ENCODE peak calls at places on chromosomes 2 and 18, in five cellular contexts. A is small intestine, K is mesendoderm, N is A549, P is thoracic aorta. C is an unnamed sample.
A peak's percentile ranks its signal among the peaks of the same experiment; 100 is the strongest.

GRCh38 chr18:48942554-48943261 is 8.1 kb downstream of the SMAD7 start:
- DNase-seq in A (peak; percentile 87), K (peak; percentile 81), N (peak; percentile 94), P (no peak), C (no peak)

GRCh38 chr2:39738941-39739340 is 40.1 kb downstream of the THUMPD2 start:
- DNase-seq in A (no peak), K (no peak), N (no peak), P (no peak), C (no peak)

GRCh38 chr18:66510357-66511027 is 93.4 kb downstream of the CDH19 start:
- DNase-seq in A (no peak), K (no peak), N (no peak), P (no peak), C (no peak)

GRCh38 chr2:238278626-238279323 is 9.6 kb downstream of the PER2 start:
- DNase-seq in A (no peak), K (no peak), N (no peak), P (no peak), C (no peak)

GRCh38 chr2:109247340-109247739 is 118.3 kb downstream of the SH3RF3 start:
- DNase-seq in A (peak; percentile 32), K (no peak), N (no peak), P (no peak), C (no peak)

GRCh38 chr18:49880656-49881055 is 67.3 kb upstream of the ACAA2 start:
- DNase-seq in A (no peak), K (no peak), N (no peak), P (no peak), C (no peak)

GRCh38 chr2:98461650-98462049 is 17.0 kb downstream of the INPP4A start:
- DNase-seq in A (no peak), K (no peak), N (no peak), P (no peak), C (peak; percentile 57)

GRCh38 chr2:121625953-121626352 is 23.3 kb downstream of the CLASP1 start:
- DNase-seq in A (no peak), K (no peak), N (no peak), P (no peak), C (no peak)

GRCh38 chr2:38603402-38604265 is 906 bp upstream of the HNRNPLL start:
- DNase-seq in A (peak; percentile 82), K (peak; percentile 92), N (peak; percentile 72), P (no peak), C (peak; percentile 78)

GRCh38 chr18:62991959-62992358 is 276.6 kb downstream of the PHLPP1 start:
- DNase-seq in A (no peak), K (no peak), N (no peak), P (no peak), C (no peak)

GRCh38 chr18:62458346-62458745 is 64.5 kb upstream of the ZCCHC2 start:
- DNase-seq in A (no peak), K (no peak), N (no peak), P (no peak), C (no peak)

GRCh38 chr2:219429958-219430586 is 4.6 kb upstream of the SPEG start:
- DNase-seq in A (no peak), K (no peak), N (no peak), P (no peak), C (no peak)

GRCh38 chr18:36934884-36935283 is 106.0 kb downstream of the KIAA1328 start:
- DNase-seq in A (no peak), K (no peak), N (no peak), P (no peak), C (no peak)

GRCh38 chr2:150866431-150866830 is 379.0 kb upstream of the RND3 start:
- DNase-seq in A (no peak), K (no peak), N (no peak), P (no peak), C (no peak)

GRCh38 chr2:113920996-113921395 is 31.1 kb downstream of the ACTR3 start:
- DNase-seq in A (no peak), K (no peak), N (no peak), P (no peak), C (no peak)

GRCh38 chr18:58788470-58788869 is 76.2 kb upstream of the ZNF532 start:
- DNase-seq in A (no peak), K (peak; percentile 60), N (no peak), P (no peak), C (no peak)

GRCh38 chr18:58784601-58785137 is 80.0 kb upstream of the ZNF532 start:
- DNase-seq in A (no peak), K (peak; percentile 81), N (peak; percentile 50), P (peak; percentile 38), C (no peak)

GRCh38 chr18:58787750-58788149 is 76.9 kb upstream of the ZNF532 start:
- DNase-seq in A (no peak), K (peak; percentile 53), N (no peak), P (no peak), C (peak; percentile 32)

GRCh38 chr18:58785870-58786269 is 78.8 kb upstream of the ZNF532 start:
- DNase-seq in A (no peak), K (no peak), N (no peak), P (no peak), C (no peak)

DNA sequence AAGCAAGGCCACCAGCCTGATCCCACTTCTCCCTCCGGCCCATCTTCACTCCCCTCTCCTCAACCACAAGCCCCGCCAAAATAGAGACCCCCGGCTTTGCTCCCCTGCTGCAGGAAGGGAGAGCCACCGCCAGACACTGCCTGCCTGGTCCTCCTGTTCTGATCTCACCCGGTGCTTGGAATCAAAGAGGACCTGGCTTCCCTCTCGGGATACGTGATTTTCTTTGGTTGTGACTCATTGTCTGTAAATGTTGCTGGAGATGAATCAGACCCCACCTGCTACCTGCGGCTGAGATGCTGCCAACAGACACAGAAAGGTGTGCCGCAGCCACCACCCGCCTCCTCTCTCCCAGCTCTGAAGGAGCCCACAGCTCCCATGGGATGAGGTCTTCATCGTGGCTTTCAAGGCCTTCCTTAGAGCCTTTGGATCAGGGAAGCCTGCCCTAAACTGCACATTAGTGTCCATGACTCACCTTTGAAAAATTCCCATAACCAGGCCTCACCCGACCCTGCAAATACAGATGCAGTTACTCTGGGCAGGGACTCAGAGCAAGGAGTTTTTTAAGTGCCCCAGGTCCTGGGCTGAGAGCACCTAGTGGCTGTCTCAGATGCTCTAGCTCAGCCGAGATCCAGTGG is 79.4 kb upstream of the ZNF532 start:
- DNase-seq in A (peak; percentile 7), K (peak; percentile 93), N (peak; percentile 61), P (peak; percentile 12), C (no peak)
- H3K4me3 ChIP-seq in A (no peak overlapping the region), K (no peak overlapping the region), N (no peak overlapping the region), P (no peak overlapping the region), C (no peak overlapping the region)

GRCh38 chr2:240881913-240882312 is 13.3 kb downstream of the AGXT start:
- DNase-seq in A (no peak), K (no peak), N (no peak), P (no peak), C (no peak)
- H3K4me1 ChIP-seq in A (no peaks in the 10 kb centered on the region), K (no peaks in the 10 kb centered on the region), N (no peaks in the 10 kb centered on the region), P (no peaks in the 10 kb centered on the region), C (no peaks in the 10 kb centered on the region)

GRCh38 chr2:1867141-1867540 is 122.8 kb upstream of the PXDN start:
- DNase-seq in A (no peak), K (no peak), N (no peak), P (no peak), C (no peak)

GRCh38 chr2:1864301-1864980 is 120.1 kb upstream of the PXDN start:
- DNase-seq in A (no peak), K (no peak), N (no peak), P (no peak), C (no peak)

GRCh38 chr2:1864981-1865421 is 120.7 kb upstream of the PXDN start:
- DNase-seq in A (no peak), K (no peak), N (no peak), P (no peak), C (no peak)

GRCh38 chr2:1865716-1866234 is 121.5 kb upstream of the PXDN start:
- DNase-seq in A (no peak), K (no peak), N (no peak), P (no peak), C (no peak)

GRCh38 chr2:1866402-1867091 is 122.2 kb upstream of the PXDN start:
- DNase-seq in A (no peak), K (peak; percentile 32), N (no peak), P (no peak), C (no peak)
- H3K4me3 ChIP-seq in A (no peak overlapping the region), K (no peak overlapping the region), N (no peak overlapping the region), P (no peak overlapping the region), C (no peak overlapping the region)

DNA sequence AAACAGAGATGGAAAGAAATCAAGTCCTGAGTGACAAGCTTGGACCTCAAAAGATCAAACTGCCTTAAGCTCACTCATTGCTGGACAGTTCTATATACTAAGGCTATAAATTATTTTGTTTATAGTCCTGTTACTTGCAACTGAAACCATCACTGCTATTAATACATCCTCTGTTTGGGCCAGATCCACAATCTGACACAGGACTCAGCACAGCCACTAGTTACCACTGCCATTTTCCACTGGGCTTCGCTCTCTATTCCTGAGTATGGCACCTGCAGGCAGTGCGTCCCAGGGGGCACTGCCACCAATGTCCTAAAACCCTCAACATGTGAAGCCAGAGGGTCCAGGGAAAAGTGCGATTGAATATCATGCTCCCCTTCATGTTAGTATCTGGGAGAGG is 52.3 kb downstream of the CYP26B1 start:
- DNase-seq in A (no peak), K (no peak), N (no peak), P (no peak), C (no peak)
- H3K4me1 ChIP-seq in A (peaks cover 4% of the 10 kb centered on the region), K (no peaks in the 10 kb centered on the region), N (no peaks in the 10 kb centered on the region), P (no peaks in the 10 kb centered on the region), C (no peaks in the 10 kb centered on the region)

GRCh38 chr2:112140413-112140802 is 2.2 kb downstream of the FBLN7 start:
- DNase-seq in A (no peak), K (peak; percentile 50), N (no peak), P (no peak), C (no peak)
- H3K4me3 ChIP-seq in A (no peak overlapping the region), K (peak overlapping the region; percentile 13), N (no peak overlapping the region), P (peak overlapping the region; percentile 59), C (peak overlapping the region; percentile 53)

GRCh38 chr2:28761420-28761819 is 9.8 kb downstream of the PPP1CB start:
- DNase-seq in A (no peak), K (no peak), N (no peak), P (no peak), C (no peak)
- H3K4me1 ChIP-seq in A (peaks cover 8% of the 10 kb centered on the region), K (no peaks in the 10 kb centered on the region), N (peaks cover 32% of the 10 kb centered on the region), P (peaks cover 97% of the 10 kb centered on the region), C (peaks cover 98% of the 10 kb centered on the region)

DNA sequence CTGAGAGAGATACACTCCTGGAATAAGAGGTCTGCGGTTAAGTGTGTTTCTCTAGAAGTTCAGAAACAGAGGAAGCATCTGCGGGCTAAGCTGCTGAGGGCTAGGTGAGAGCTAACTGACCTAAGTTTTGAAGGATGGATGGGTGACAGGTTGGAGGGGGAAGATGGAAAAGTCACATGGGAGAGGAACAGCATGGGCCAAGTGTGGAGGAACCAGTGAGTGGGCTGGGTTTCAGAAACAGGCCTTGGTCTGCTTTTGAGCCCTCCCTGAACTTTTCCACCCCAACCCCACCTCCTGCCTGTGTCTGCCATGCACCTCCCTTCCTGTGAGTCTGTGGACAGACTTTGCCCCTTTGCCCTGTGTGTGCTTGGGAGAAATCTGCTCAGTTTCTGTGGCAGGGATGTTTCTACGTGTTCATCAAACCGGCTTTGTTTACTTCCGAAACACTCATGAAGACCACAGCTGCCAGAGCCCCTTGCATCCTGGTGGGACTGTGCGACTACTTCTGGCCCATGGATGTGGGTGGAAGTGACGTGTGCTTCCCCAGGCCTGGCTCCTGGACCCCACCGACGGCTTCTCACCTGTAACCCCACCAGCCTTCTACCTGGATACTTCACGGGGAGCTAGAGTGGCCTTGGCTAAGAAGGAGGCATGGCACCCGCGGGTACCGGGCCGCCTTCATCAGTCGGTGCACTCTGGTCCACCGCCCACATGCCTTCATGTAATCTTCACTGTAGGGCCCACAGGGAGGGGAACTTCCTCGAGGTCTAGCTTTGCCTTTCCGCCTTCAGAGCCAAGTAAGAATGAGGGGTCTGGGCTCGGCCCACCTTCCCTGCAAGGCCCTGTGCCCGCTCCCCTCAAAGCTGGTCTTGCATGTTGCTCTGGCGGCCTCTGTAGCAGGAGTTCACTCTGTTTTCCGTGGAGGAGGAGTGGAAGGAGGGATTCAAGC is 1.4 kb upstream of the HPCAL1 start:
- DNase-seq in A (peak; percentile 92), K (no peak), N (no peak), P (no peak), C (no peak)
- H3K4me3 ChIP-seq in A (peak overlapping the region; percentile 89), K (no peak overlapping the region), N (peak overlapping the region; percentile 84), P (no peak overlapping the region), C (peak overlapping the region; percentile 92)

C was measured in left ventricle myocardium inferior.